ENCODE peak calls at places on chromosomes 16 and 17, in four cellular contexts. One of them, this sample, is unnamed.

GRCh38 chr16:27849621-27850020 is 213.9 kb downstream of the GSG1L start:
- DNase-seq in GM12878: no peak
- DNase-seq in H1: no peak
- DNase-seq in K562: no peak
- DNase-seq in this sample: no peak

GRCh38 chr17:80891096-80892018 is 100.3 kb upstream of the CHMP6 start:
- DNase-seq in GM12878: peak; percentile 56
- DNase-seq in H1: no peak
- DNase-seq in K562: peak; percentile 69
- DNase-seq in this sample: no peak

GRCh38 chr16:84597518-84598390 is 20.1 kb downstream of the COTL1 start:
- DNase-seq in GM12878: no peak
- DNase-seq in H1: no peak
- DNase-seq in K562: no peak
- DNase-seq in this sample: no peak

GRCh38 chr17:81534157-81535006 is 6.2 kb downstream of the FSCN2 start:
- DNase-seq in GM12878: no peak
- DNase-seq in H1: no peak
- DNase-seq in K562: no peak
- DNase-seq in this sample: no peak

GRCh38 chr17:38606646-38607611 is 1.2 kb upstream of the SRCIN1 start:
- DNase-seq in GM12878: no peak
- DNase-seq in H1: no peak
- DNase-seq in K562: no peak
- DNase-seq in this sample: no peak

GRCh38 chr16:88436796-88437195 is 16.3 kb upstream of the ZFPM1 start:
- DNase-seq in GM12878: no peak
- DNase-seq in H1: no peak
- DNase-seq in K562: no peak
- DNase-seq in this sample: no peak

GRCh38 chr17:79887451-79887991 is 48.3 kb upstream of the CBX4 start:
- DNase-seq in GM12878: no peak
- DNase-seq in H1: no peak
- DNase-seq in K562: no peak
- DNase-seq in this sample: no peak

GRCh38 chr16:7090628-7091115 is 242.0 kb upstream of the RBFOX1 start:
- DNase-seq in GM12878: no peak
- DNase-seq in H1: no peak
- DNase-seq in K562: no peak
- DNase-seq in this sample: no peak

GRCh38 chr17:72421128-72422092 is 300.6 kb downstream of the SOX9 start:
- DNase-seq in GM12878: peak; percentile 94
- DNase-seq in H1: no peak
- DNase-seq in K562: no peak
- DNase-seq in this sample: peak; percentile 99

DNA sequence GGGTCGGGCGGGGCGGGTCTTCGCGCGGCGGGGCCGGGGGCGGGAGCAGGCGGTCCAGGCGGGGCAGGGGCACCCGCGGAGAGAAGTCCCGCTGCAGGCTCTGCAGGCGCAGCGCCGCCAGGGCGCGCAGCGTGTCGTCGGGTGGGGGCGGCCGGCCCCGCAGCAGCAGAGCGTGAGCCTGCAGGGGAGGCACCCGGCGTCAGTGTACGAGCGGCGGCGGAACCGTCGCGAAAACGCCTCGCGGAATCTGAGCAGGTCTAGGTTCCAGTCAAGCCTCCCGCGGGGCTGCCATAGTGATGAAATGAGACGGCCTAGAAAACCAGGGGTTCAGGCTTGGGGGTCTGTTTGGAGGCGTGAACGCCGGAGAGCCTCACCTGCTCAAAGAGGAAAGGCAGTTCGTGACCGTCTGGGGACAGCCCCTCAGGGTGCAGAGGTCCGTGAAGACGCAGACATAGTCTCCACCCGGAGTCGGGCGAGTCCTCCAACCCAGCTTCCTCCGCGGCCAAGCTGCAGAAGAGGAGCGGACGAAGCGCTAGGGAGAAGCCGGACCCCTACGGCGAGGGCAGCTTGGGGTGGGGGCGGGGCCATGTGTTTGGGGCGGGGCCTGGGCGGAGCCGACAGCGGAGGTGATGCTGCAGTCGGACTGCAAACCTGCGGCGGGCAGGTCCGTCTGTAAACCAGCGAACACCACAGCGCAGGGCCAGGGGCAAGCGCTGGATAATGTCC is 6.4 kb downstream of the PLEKHH3 start:
- DNase-seq in GM12878: no peak
- DNase-seq in H1: no peak
- DNase-seq in K562: peak; percentile 62
- DNase-seq in this sample: no peak
- TF ChIP-seq BRCA1 in GM12878: no peak
- TF ChIP-seq BRCA1 in H1: no peak
- TF ChIP-seq BRCA1 in K562: no peak
- TF ChIP-seq BRCA1 in this sample: no peak

GRCh38 chr16:31305219-31305618 is 45.4 kb downstream of the ITGAM start:
- DNase-seq in GM12878: no peak
- DNase-seq in H1: no peak
- DNase-seq in K562: no peak
- DNase-seq in this sample: no peak
- TF ChIP-seq BRCA1 in GM12878: no peak
- TF ChIP-seq BRCA1 in H1: no peak
- TF ChIP-seq BRCA1 in K562: no peak
- TF ChIP-seq BRCA1 in this sample: no peak

DNA sequence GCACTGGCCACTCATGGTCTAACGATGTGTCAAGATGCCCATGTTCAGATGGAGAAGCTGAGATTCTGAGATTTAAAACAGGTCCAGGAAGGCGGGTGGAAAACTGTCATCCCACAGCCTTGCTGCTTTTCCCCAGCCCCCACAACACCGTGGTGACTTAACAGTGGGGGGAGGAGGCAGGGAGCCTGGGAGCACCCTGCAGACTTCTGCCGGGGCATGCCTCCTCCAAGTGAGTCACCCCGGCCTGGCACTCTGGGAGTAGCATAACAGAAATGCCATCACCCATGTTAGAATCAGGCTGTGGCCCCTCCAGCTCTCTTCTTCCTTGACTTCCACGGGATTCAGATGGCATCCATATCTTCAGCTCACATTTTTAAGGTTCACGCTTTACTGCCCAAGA is 164.8 kb downstream of the CBLN1 start:
- DNase-seq in GM12878: no peak
- DNase-seq in H1: no peak
- DNase-seq in K562: no peak
- DNase-seq in this sample: no peak
- TF ChIP-seq BRCA1 in GM12878: no peak
- TF ChIP-seq BRCA1 in H1: no peak
- TF ChIP-seq BRCA1 in K562: no peak
- TF ChIP-seq BRCA1 in this sample: no peak

GRCh38 chr17:45816966-45817365 is 27.7 kb upstream of the SPPL2C start:
- DNase-seq in GM12878: no peak
- DNase-seq in H1: no peak
- DNase-seq in K562: no peak
- DNase-seq in this sample: no peak
- TF ChIP-seq BRCA1 in GM12878: no peak
- TF ChIP-seq BRCA1 in H1: no peak
- TF ChIP-seq BRCA1 in K562: no peak
- TF ChIP-seq BRCA1 in this sample: no peak

GRCh38 chr16:15954814-15955151 is 5.4 kb downstream of the ABCC1 start:
- DNase-seq in GM12878: no peak
- DNase-seq in H1: no peak
- DNase-seq in K562: no peak
- DNase-seq in this sample: no peak
- TF ChIP-seq BRCA1 in GM12878: no peak
- TF ChIP-seq BRCA1 in H1: no peak
- TF ChIP-seq BRCA1 in K562: no peak
- TF ChIP-seq BRCA1 in this sample: no peak

GRCh38 chr17:45925311-45925710 is 31.0 kb downstream of the MAPT start:
- DNase-seq in GM12878: no peak
- DNase-seq in H1: no peak
- DNase-seq in K562: no peak
- DNase-seq in this sample: no peak

GRCh38 chr17:45930420-45930951 is 36.1 kb downstream of the MAPT start:
- DNase-seq in GM12878: no peak
- DNase-seq in H1: no peak
- DNase-seq in K562: peak; percentile 19
- DNase-seq in this sample: no peak

GRCh38 chr17:45927247-45927646 is 32.9 kb downstream of the MAPT start:
- DNase-seq in GM12878: no peak
- DNase-seq in H1: no peak
- DNase-seq in K562: no peak
- DNase-seq in this sample: no peak

GRCh38 chr17:45931677-45932076 is 37.3 kb downstream of the MAPT start:
- DNase-seq in GM12878: no peak
- DNase-seq in H1: no peak
- DNase-seq in K562: no peak
- DNase-seq in this sample: no peak

GRCh38 chr17:45929344-45929743 is 35.0 kb downstream of the MAPT start:
- DNase-seq in GM12878: no peak
- DNase-seq in H1: no peak
- DNase-seq in K562: no peak
- DNase-seq in this sample: peak; percentile 50
- TF ChIP-seq BRCA1 in GM12878: no peak
- TF ChIP-seq BRCA1 in H1: no peak
- TF ChIP-seq BRCA1 in K562: no peak
- TF ChIP-seq BRCA1 in this sample: no peak

GRCh38 chr16:58462997-58463891 is 36.7 kb upstream of the NDRG4 start:
- DNase-seq in GM12878: no peak
- DNase-seq in H1: no peak
- DNase-seq in K562: peak; percentile 62
- DNase-seq in this sample: no peak
- TF ChIP-seq BRCA1 in GM12878: no peak
- TF ChIP-seq BRCA1 in H1: no peak
- TF ChIP-seq BRCA1 in K562: no peak
- TF ChIP-seq BRCA1 in this sample: no peak

GRCh38 chr16:29012913-29013641 is 28.2 kb downstream of the LAT start:
- DNase-seq in GM12878: no peak
- DNase-seq in H1: no peak
- DNase-seq in K562: no peak
- DNase-seq in this sample: no peak
- TF ChIP-seq BRCA1 in GM12878: no peak
- TF ChIP-seq BRCA1 in H1: no peak
- TF ChIP-seq BRCA1 in K562: no peak
- TF ChIP-seq BRCA1 in this sample: no peak

DNA sequence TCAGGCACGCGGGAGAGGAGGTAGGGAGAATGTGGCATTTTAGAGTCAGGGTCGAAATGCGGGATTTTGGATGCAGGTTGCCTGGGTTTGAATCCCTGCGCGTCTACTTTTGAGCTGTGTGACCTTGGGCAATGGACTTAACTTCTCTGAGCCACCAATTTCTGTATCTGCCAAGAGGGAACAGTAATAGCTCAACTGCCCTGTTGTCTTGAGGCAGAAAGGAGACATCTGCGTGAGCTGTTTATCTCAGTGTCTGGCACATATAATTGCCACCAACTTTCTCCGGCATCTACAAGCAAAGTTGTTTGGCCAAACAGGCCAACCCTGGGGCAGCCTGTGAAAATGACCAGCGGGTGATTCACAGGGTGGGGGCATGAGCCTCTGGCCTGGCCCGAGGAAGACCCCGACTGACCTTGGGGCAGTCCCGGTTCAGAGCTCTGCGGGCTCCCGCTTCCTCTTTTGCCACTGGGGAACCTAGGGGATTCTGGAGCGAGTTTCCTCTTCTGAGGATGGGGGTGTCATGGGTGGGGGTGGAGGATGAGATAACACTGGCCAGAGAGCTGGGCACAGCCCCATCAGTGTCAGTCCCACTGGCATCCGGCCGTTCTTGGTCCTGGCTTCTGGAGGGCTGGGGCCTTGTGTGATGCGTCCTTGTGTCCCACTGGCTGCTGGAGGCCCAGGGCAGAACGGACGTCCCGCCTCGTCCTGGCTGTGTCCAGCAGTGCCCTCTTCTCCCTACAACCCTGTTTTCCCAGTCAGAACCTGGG is 1.3 kb downstream of the SNN start:
- DNase-seq in GM12878: peak; percentile 33
- DNase-seq in H1: no peak
- DNase-seq in K562: no peak
- DNase-seq in this sample: no peak
- TF ChIP-seq BRCA1 in GM12878: no peak
- TF ChIP-seq BRCA1 in H1: no peak
- TF ChIP-seq BRCA1 in K562: no peak
- TF ChIP-seq BRCA1 in this sample: no peak

This sample was measured in HepG2.